ENCODE peak calls at places on chromosomes 4 and X, in eight cellular contexts. E is psoas muscle, M is lung, S is fibroblast of lung, I is SK-N-SH, U is left lung, J is uterus, Z is cardiac muscle cell. Y is an unnamed sample. For H3K4me1, the result is how much of the 10 kb centered on the place peaks cover.

GRCh38 chrX:71998836-71999509 is 88.3 kb downstream of the NHSL2 start:
- DNase-seq in E (no peak), S (peak), J (peak), I (peak), U (no peak), Z (peak), M (no peak), Y (no peak)

GRCh38 chrX:56833626-56834025 is 104.6 kb downstream of the NBDY start:
- DNase-seq in U (no peak), S (no peak), J (no peak), I (no peak), Z (peak), M (no peak), E (no peak), Y (no peak)

GRCh38 chrX:49310371-49310770 is 6.9 kb downstream of the GAGE10 start:
- DNase-seq in S (no peak), E (no peak), J (no peak), U (no peak), I (no peak), Z (no peak), M (no peak), Y (no peak)

GRCh38 chr4:112075129-112075753 is 70.0 kb upstream of the FAM241A start:
- DNase-seq in U (no peak), E (no peak), M (peak), I (peak), Z (peak), S (peak), J (no peak), Y (no peak)

GRCh38 chrX:124344246-124344645 is 2.1 kb upstream of the SH2D1A start:
- DNase-seq in S (no peak), M (no peak), E (no peak), I (no peak), U (no peak), Z (no peak), J (no peak), Y (no peak)

GRCh38 chr4:182604953-182605352 is 312.2 kb downstream of the DCTD start:
- DNase-seq in M (no peak), U (no peak), I (no peak), J (no peak), E (no peak), S (peak), Z (peak), Y (no peak)

GRCh38 chr4:18422685-18423084 is 401.1 kb upstream of the LCORL start:
- DNase-seq in Z (no peak), U (no peak), J (no peak), I (no peak), E (no peak), M (no peak), S (no peak), Y (no peak)

GRCh38 chrX:106957856-106958255 is 37.7 kb downstream of the CLDN2 start:
- DNase-seq in J (no peak), U (no peak), S (no peak), E (no peak), Z (no peak), M (no peak), I (no peak), Y (no peak)

GRCh38 chr4:169385356-169385755 is 114.6 kb upstream of the SH3RF1 start:
- DNase-seq in S (peak), Z (no peak), J (no peak), M (no peak), E (no peak), I (no peak), U (no peak), Y (no peak)

GRCh38 chr4:169384741-169385140 is 114.0 kb upstream of the SH3RF1 start:
- DNase-seq in U (no peak), J (no peak), Z (no peak), E (no peak), I (no peak), M (no peak), S (no peak), Y (no peak)

GRCh38 chr4:169379688-169380087 is 108.9 kb upstream of the SH3RF1 start:
- DNase-seq in M (no peak), E (no peak), S (no peak), U (no peak), J (no peak), Z (no peak), I (no peak), Y (no peak)

DNA sequence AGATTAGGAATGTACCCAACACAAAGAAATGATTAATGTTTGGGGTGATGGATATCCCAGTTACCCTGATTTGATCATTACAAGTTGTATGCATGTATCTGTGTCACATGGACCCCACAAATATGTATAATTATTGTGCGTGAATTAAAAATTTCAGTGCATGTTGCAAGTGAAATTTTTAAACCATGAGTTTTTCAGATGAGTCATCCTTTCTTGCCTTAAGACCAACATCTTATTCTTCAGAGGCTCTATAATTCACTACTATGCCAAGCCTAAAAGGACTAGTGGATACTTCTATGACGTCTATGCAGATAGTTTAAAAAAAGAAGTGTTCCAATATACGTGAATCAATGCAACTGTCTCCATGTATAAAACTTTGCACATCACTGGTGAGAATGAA is 113.0 kb upstream of the SH3RF1 start:
- DNase-seq in S (peak), U (no peak), Z (peak), M (no peak), I (no peak), J (no peak), E (no peak), Y (no peak)
- H3K27ac ChIP-seq in S (peak), U (no peak), Z (no peak), M (no peak), I (peak), J (no peak), E (no peak), Y (no peak)

GRCh38 chr4:2863649-2864048 is 20.0 kb downstream of the ADD1 start:
- DNase-seq in E (no peak), Z (no peak), J (no peak), I (no peak), U (no peak), S (no peak), M (no peak), Y (no peak)
- H3K4me1 ChIP-seq in E (half or more), Z (half or more), J (under half), I (half or more), U (half or more), S (under half), M (half or more), Y (half or more)

DNA sequence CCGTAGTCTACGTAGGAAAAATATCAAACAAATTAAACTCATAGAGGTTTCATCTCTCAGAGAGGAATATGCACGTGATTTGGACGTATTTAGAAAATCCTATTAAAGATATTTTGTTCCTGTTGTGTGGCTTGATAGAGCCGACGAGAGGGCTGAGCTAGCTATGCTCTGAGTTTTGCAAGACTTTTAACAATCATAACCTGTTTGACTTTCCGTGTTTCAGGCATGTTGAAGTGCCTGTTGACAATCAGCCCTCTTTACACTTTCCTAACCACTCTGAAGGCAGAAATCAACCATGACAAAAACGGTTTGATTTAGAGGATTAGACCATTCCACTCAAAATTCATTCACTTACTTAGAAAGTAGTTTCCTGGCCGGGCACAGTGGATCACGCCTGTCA is 297.3 kb downstream of the ASMT start:
- DNase-seq in M (no peak), I (no peak), S (no peak), E (no peak), Z (no peak), U (no peak), J (no peak), Y (no peak)
- TF ChIP-seq CTCF in M (no peak), I (no peak), S (no peak), E (no peak), Z (no peak), U (no peak), J (no peak), Y (no peak)

DNA sequence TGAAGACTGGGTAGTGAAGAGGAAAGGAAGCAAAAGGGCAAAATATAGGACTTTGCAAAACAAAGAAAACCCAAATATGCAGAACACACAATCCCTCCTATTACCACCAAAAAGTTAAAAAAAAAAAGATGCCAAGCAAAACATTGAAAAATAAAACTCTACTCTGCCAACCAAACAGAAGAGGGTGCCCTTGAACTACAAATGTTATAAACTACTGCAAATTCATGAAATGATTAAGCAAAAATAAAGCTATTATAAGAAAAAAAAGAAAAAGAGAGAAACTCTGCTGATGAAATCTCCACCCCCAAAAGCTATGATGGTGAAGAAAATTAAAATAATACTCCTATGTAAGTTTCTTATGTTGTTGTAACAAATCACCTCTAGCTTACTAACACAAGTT is 168.5 kb upstream of the STK26 start:
- DNase-seq in M (no peak), S (peak), Z (peak), I (no peak), J (no peak), U (no peak), E (no peak), Y (no peak)
- H3K27ac ChIP-seq in M (no peak), S (no peak), Z (no peak), I (no peak), J (no peak), U (no peak), E (no peak), Y (no peak)

GRCh38 chrX:130083107-130083490 is 27.2 kb downstream of the ELF4 start:
- DNase-seq in I (no peak), Z (no peak), M (no peak), U (no peak), E (peak), J (no peak), S (no peak), Y (no peak)

GRCh38 chrX:130080791-130081367 is 29.4 kb downstream of the ELF4 start:
- DNase-seq in U (no peak), S (no peak), M (no peak), J (no peak), I (no peak), E (peak), Z (no peak), Y (no peak)

GRCh38 chrX:130081421-130082045 is 28.8 kb downstream of the ELF4 start:
- DNase-seq in I (no peak), J (no peak), S (no peak), M (no peak), Z (no peak), E (peak), U (no peak), Y (no peak)

GRCh38 chrX:130083656-130084382 is 26.5 kb downstream of the ELF4 start:
- DNase-seq in I (no peak), U (peak), S (no peak), Z (no peak), M (no peak), E (peak), J (no peak), Y (no peak)

GRCh38 chrX:130082244-130083106 is 27.8 kb downstream of the ELF4 start:
- DNase-seq in I (no peak), E (peak), S (no peak), M (peak), Z (peak), J (peak), U (peak), Y (peak)
- H3K4me1 ChIP-seq in I (under half), E (under half), S (under half), M (under half), Z (under half), J (under half), U (under half), Y (half or more)

GRCh38 chrX:1323315-1323714 is 13.3 kb upstream of the IL3RA start:
- DNase-seq in Z (no peak), U (peak), S (no peak), J (no peak), E (no peak), M (peak), I (peak), Y (peak)
- TF ChIP-seq CTCF in Z (no peak), U (peak), S (no peak), J (no peak), E (peak), M (peak), I (peak), Y (peak)

DNA sequence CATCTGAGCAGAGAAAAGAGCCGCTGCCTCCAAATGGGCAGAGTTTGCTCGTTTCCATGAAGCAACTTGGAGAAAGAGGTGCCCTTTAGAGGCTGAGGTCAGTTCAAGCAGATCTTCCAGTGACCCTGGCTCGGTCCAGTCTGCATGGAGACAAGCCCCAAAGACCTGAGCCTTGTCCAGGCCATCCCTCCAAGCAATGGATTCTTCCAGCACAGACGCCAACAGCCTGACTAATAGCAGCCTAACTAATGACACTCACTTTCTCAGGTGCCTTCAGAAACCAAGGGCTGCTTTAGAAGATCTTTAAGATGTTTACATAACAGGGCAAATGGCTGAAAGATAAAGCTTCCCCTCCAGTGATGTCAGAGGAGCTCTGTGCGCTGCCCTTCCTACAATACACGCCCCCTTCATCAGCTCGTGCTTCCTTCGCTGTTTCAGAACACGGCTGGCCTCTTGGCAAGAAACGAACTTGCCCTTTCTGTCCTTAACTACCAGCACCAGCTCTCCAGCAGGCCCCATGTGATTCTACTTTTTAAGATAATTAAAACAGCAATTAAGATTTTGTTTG is 119.1 kb downstream of the GPR143 start:
- DNase-seq in I (no peak), J (no peak), M (no peak), S (no peak), E (no peak), U (no peak), Z (peak), Y (no peak)
- H3K27ac ChIP-seq in I (no peak), J (peak), M (no peak), S (peak), E (no peak), U (no peak), Z (peak), Y (no peak)

DNA sequence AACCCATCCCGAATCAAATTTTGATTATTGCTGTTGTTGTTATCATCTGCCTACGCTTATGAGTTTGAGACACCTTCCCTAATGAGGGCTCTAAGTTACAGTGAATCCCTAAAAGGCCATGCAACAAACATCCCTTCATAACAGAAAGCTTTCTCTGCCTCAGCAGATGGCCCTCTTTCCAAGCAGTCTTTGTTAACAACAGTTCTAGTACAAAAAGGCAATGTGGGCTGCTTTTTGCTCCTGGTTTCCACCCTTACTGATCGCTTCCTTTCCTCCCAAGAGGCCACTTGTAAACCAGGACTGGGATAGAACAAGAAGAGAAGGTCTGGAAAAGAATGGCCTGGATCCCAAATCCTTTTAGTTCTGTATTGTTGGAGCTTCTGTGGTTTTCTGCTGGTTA is 24.2 kb downstream of the GPC4 start:
- DNase-seq in S (peak), J (no peak), I (no peak), M (no peak), E (no peak), U (no peak), Z (no peak), Y (no peak)
- H3K4me1 ChIP-seq in S (under half), J (under half), I (under half), M (under half), E (under half), U (under half), Z (under half), Y (under half)

DNA sequence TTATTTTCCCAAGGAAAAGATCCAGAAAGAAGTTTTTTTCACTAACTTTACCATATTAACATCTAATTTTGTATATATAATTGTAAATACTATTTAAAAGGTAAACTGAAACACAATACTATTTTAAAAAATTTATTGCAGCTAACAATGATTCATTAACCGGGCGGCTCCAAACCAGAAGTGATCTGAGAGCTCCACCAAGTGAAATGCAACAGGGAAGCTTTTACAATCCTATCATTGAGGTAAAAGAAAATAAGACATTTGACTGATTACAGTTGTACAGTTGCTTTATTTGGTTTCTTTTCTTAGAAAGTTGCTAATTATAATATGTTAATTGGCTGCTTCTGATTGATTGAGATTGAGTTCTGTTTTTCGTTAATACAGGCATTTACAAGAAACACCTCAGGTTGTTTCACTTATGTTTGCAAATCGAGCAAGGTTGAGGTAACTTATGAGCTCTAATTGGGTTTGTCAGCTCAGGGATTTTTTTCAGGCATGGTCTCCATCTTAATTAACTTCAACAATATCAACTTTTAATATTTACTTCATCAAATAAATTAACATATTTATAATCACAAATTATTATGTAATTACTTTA is 220.2 kb upstream of the UGT8 start:
- DNase-seq in J (no peak), Z (peak), E (no peak), U (no peak), S (peak), M (no peak), I (peak), Y (no peak)
- TF ChIP-seq CTCF in J (no peak), Z (peak), E (no peak), U (peak), S (peak), M (no peak), I (peak), Y (no peak)

Y was measured in CD8-positive, alpha-beta T cell.